ENCODE peak calls at places on chromosomes 6 and 20, in ten cellular contexts. J is left ventricle myocardium inferior, W is skeletal muscle cell, C is astrocyte of the spinal cord, I is AG09309, D is A549, P is PC-9, V is heart right ventricle, X is cardiac fibroblast, S is mammary epithelial cell. E is an unnamed sample.

GRCh38 chr20:23152308-23152892 is 66.3 kb upstream of the CD93 start:
- DNase-seq in P (no peak), I (peak; percentile 57), D (peak; percentile 36), S (no peak), V (peak; percentile 80), X (peak; percentile 86), C (peak; percentile 61), W (peak; percentile 81), J (peak; percentile 83), E (peak; percentile 80)

GRCh38 chr6:45997875-45998506 is 17.7 kb downstream of the CLIC5 start:
- DNase-seq in C (no peak), X (no peak), S (no peak), D (no peak), W (no peak), J (no peak), I (no peak), V (no peak), P (no peak), E (no peak)

GRCh38 chr6:55320691-55321086 is 6.6 kb upstream of the GFRAL start:
- DNase-seq in J (no peak), W (no peak), S (no peak), V (no peak), D (no peak), I (no peak), P (no peak), X (no peak), C (no peak), E (no peak)

GRCh38 chr6:165900970-165901369 is 237.9 kb upstream of the PDE10A start:
- DNase-seq in P (no peak), W (no peak), J (no peak), I (no peak), S (no peak), D (no peak), X (no peak), V (no peak), C (no peak), E (no peak)

GRCh38 chr6:125950293-125950692 is 6.3 kb upstream of the HINT3 start:
- DNase-seq in C (no peak), P (peak; percentile 67), X (peak; percentile 67), W (no peak), V (no peak), D (peak; percentile 85), S (peak; percentile 82), J (no peak), I (peak; percentile 46), E (peak; percentile 65)

GRCh38 chr6:9056556-9056955 is 621.2 kb upstream of the SLC35B3 start:
- DNase-seq in W (no peak), X (no peak), S (no peak), C (no peak), J (no peak), V (no peak), D (no peak), I (no peak), P (no peak), E (no peak)

GRCh38 chr6:1612902-1613301 is 3.2 kb downstream of the FOXC1 start:
- DNase-seq in W (no peak), V (no peak), I (peak; percentile 56), D (no peak), C (no peak), S (peak; percentile 71), P (no peak), X (peak; percentile 58), J (no peak), E (peak; percentile 27)

GRCh38 chr6:111011360-111012142 is 29.7 kb downstream of the RPF2 start:
- DNase-seq in D (peak; percentile 30), J (no peak), C (peak; percentile 51), I (no peak), S (peak; percentile 33), W (peak; percentile 14), X (peak; percentile 67), V (no peak), P (peak; percentile 9), E (peak; percentile 55)

GRCh38 chr6:98976674-98977365 is 29.1 kb upstream of the FBXL4 start:
- DNase-seq in V (no peak), D (no peak), J (no peak), W (no peak), S (no peak), C (no peak), P (no peak), X (no peak), I (no peak), E (no peak)

GRCh38 chr6:37628611-37629320 is 68.9 kb downstream of the MDGA1 start:
- DNase-seq in I (no peak), C (peak; percentile 73), S (no peak), J (no peak), V (no peak), D (no peak), X (peak; percentile 37), W (no peak), P (no peak), E (peak; percentile 13)

GRCh38 chr6:34152042-34152524 is 6.2 kb upstream of the GRM4 start:
- DNase-seq in S (no peak), I (no peak), P (no peak), X (no peak), W (no peak), D (no peak), V (no peak), J (no peak), C (no peak), E (no peak)

GRCh38 chr6:39812853-39813533 is 20.8 kb downstream of the DAAM2 start:
- DNase-seq in J (no peak), P (no peak), C (peak; percentile 33), I (peak; percentile 79), S (no peak), D (no peak), V (no peak), X (peak; percentile 82), W (no peak), E (peak; percentile 20)

GRCh38 chr6:32815115-32815514 is 1.7 kb downstream of the HLA-DOB start:
- DNase-seq in J (no peak), S (peak; percentile 65), P (no peak), D (no peak), C (peak; percentile 52), I (no peak), X (peak; percentile 11), W (peak; percentile 62), V (no peak), E (peak; percentile 82)

GRCh38 chr6:4459981-4460380 is 316.2 kb upstream of the CDYL start:
- DNase-seq in V (no peak), P (no peak), I (no peak), C (no peak), W (peak; percentile 27), X (no peak), J (no peak), S (no peak), D (no peak), E (no peak)

DNA sequence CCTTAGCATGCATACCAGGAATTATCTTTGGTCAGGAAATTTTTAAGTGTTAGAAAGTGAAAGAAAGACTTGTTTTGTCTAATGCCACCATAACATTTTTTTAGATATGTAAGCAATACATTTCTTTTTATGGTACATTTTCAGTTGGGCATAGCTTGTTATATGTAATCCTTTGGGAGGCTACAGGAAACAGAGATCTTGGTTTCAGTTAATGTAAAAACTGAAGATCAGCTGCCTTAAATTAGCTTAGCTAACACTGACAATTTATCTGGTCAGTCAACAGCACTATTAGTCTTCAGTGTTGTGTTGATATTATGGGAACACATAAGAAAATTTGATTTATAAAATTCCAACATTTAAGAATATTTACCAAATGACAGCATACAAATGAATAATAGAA is 78.6 kb upstream of the SMIM8 start:
- DNase-seq in P (no peak), D (no peak), S (no peak), J (no peak), C (no peak), I (no peak), X (no peak), W (no peak), V (no peak), E (no peak)
- H3K4me3 ChIP-seq in P (no peak overlapping the region), D (no peak overlapping the region), S (no peak overlapping the region), J (no peak overlapping the region), C (no peak overlapping the region), I (no peak overlapping the region), X (no peak overlapping the region), W (no peak overlapping the region), V (no peak overlapping the region), E (no peak overlapping the region)

GRCh38 chr6:116170358-116171057 is 44.6 kb upstream of the COL10A1 start:
- DNase-seq in S (no peak), P (no peak), D (no peak), X (no peak), V (no peak), I (no peak), W (no peak), J (no peak), C (no peak), E (no peak)
- H3K4me3 ChIP-seq in S (no peak overlapping the region), P (no peak overlapping the region), D (no peak overlapping the region), X (no peak overlapping the region), V (no peak overlapping the region), I (no peak overlapping the region), W (no peak overlapping the region), J (no peak overlapping the region), C (no peak overlapping the region), E (no peak overlapping the region)

GRCh38 chr6:84522135-84522535 is 242.3 kb downstream of the TBX18 start:
- DNase-seq in J (no peak), X (peak; percentile 82), W (peak; percentile 88), V (no peak), I (peak; percentile 59), S (peak; percentile 77), C (peak; percentile 92), D (peak; percentile 69), P (no peak), E (peak; percentile 72)
- H3K4me3 ChIP-seq in J (no peak overlapping the region), X (no peak overlapping the region), W (no peak overlapping the region), V (no peak overlapping the region), I (no peak overlapping the region), S (no peak overlapping the region), C (no peak overlapping the region), D (no peak overlapping the region), P (no peak overlapping the region), E (no peak overlapping the region)

GRCh38 chr6:23305325-23305943 is 736.1 kb downstream of the HDGFL1 start:
- DNase-seq in C (no peak), V (no peak), W (no peak), X (no peak), P (no peak), S (no peak), J (no peak), D (no peak), I (no peak), E (no peak)

GRCh38 chr6:23307516-23307915 is 738.1 kb downstream of the HDGFL1 start:
- DNase-seq in W (no peak), X (no peak), P (no peak), V (no peak), I (no peak), S (no peak), D (no peak), C (no peak), J (no peak), E (no peak)

GRCh38 chr6:23301546-23301945 is 732.2 kb downstream of the HDGFL1 start:
- DNase-seq in S (no peak), I (no peak), J (no peak), C (peak; percentile 5), W (no peak), X (no peak), V (no peak), D (no peak), P (no peak), E (no peak)

GRCh38 chr6:23306251-23306950 is 737.0 kb downstream of the HDGFL1 start:
- DNase-seq in V (no peak), X (no peak), W (no peak), P (no peak), I (no peak), J (no peak), D (no peak), S (peak; percentile 18), C (no peak), E (no peak)

DNA sequence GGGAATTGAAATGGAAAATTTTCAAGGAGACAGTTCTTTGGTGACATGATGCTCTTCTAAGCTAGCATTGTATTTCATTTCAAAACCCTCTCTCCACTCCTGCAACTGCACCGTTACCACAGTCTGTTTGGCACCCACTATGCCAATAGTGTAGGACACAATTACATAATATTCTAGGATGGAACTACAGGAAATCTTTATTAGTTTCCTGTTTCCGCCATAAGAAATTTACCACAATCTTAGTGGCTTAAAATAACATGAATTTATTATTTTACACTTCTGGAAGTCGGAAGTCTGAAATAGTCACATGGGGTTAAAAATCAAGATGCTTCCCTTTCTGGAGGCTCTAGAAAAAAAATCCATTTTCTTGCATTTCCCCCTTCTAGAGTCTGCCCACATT is 733.1 kb downstream of the HDGFL1 start:
- DNase-seq in V (no peak), P (no peak), X (no peak), W (no peak), I (no peak), C (no peak), D (no peak), S (no peak), J (no peak), E (no peak)
- H3K4me3 ChIP-seq in V (no peak overlapping the region), P (no peak overlapping the region), X (no peak overlapping the region), W (no peak overlapping the region), I (no peak overlapping the region), C (no peak overlapping the region), D (no peak overlapping the region), S (no peak overlapping the region), J (no peak overlapping the region), E (no peak overlapping the region)